ENCODE peak calls at places on chromosomes 2 and 18, in six cellular contexts. N is H7, D is substantia nigra, S is occipital lobe, A is epithelial cell of esophagus, T is anterior cingulate cortex. L is an unnamed sample.

GRCh38 chr2:235080108-235080507 is 128.3 kb downstream of the SH3BP4 start:
- DNase-seq in N (no peak), D (no peak), S (no peak), A (peak), T (no peak), L (no peak)

GRCh38 chr2:2507471-2507997 is 176.5 kb upstream of the MYT1L start:
- DNase-seq in N (peak), D (no peak), S (no peak), A (no peak), T (no peak), L (no peak)

GRCh38 chr18:43129946-43130523 is 14.6 kb upstream of the RIT2 start:
- DNase-seq in N (no peak), D (no peak), S (no peak), A (no peak), T (no peak), L (peak)

GRCh38 chr2:2321250-2321545 is 9.9 kb downstream of the MYT1L start:
- DNase-seq in N (no peak), D (no peak), S (no peak), A (no peak), T (no peak), L (no peak)

GRCh38 chr2:230330206-230330605 is 3.2 kb downstream of the SP140L start:
- DNase-seq in N (no peak), D (no peak), S (no peak), A (no peak), T (no peak), L (no peak)

GRCh38 chr18:24616638-24617037 is 156.2 kb downstream of the HRH4 start:
- DNase-seq in N (no peak), D (no peak), S (no peak), A (no peak), T (no peak), L (no peak)

GRCh38 chr2:205372141-205372540 is 310.2 kb upstream of the NRP2 start:
- DNase-seq in N (no peak), D (no peak), S (no peak), A (no peak), T (no peak), L (no peak)

GRCh38 chr2:10412380-10412779 is 35.7 kb downstream of the ODC1 start:
- DNase-seq in N (peak), D (no peak), S (no peak), A (peak), T (no peak), L (no peak)

GRCh38 chr2:162317910-162318279 is 589 bp downstream of the IFIH1 start:
- DNase-seq in N (peak), D (no peak), S (no peak), A (peak), T (no peak), L (no peak)

GRCh38 chr18:5461056-5461455 is 82.7 kb downstream of the EPB41L3 start:
- DNase-seq in N (no peak), D (no peak), S (no peak), A (no peak), T (no peak), L (no peak)

GRCh38 chr18:46324556-46324955 is 220.4 kb downstream of the HAUS1 start:
- DNase-seq in N (peak), D (no peak), S (no peak), A (peak), T (no peak), L (no peak)

GRCh38 chr2:31475692-31476091 is 61.1 kb upstream of the XDH start:
- DNase-seq in N (no peak), D (no peak), S (no peak), A (peak), T (no peak), L (no peak)

GRCh38 chr2:85111819-85112281 is 21.3 kb upstream of the TCF7L1 start:
- DNase-seq in N (no peak), D (no peak), S (no peak), A (peak), T (no peak), L (no peak)

GRCh38 chr18:61108706-61109105 is 224.5 kb upstream of the CDH20 start:
- DNase-seq in N (no peak), D (no peak), S (no peak), A (no peak), T (no peak), L (no peak)

GRCh38 chr18:63887424-63887823 is at the start of gene SERPINB2:
- DNase-seq in N (no peak), D (no peak), S (no peak), A (peak), T (no peak), L (no peak)

GRCh38 chr2:12177052-12177994 is 430.9 kb downstream of the LPIN1 start:
- DNase-seq in N (no peak), D (no peak), S (no peak), A (peak), T (no peak), L (no peak)

GRCh38 chr18:71398530-71398929 is 1109.7 kb downstream of the SOCS6 start:
- DNase-seq in N (peak), D (peak), S (no peak), A (no peak), T (peak), L (peak)

GRCh38 chr2:199602271-199602895 is 144.6 kb upstream of the SATB2 start:
- DNase-seq in N (peak), D (no peak), S (no peak), A (peak), T (peak), L (no peak)

GRCh38 chr2:180125245-180125962 is 118.3 kb upstream of the CWC22 start:
- DNase-seq in N (peak), D (peak), S (peak), A (peak), T (peak), L (peak)

GRCh38 chr2:235497096-235497495 is 3.3 kb downstream of the AGAP1 start:
- DNase-seq in N (no peak), D (peak), S (no peak), A (no peak), T (peak), L (peak)

GRCh38 chr2:1518501-1518821 is 105.2 kb downstream of the TPO start:
- DNase-seq in N (no peak), D (no peak), S (no peak), A (no peak), T (no peak), L (no peak)

GRCh38 chr2:23926289-23926749 is 604 bp downstream of the ATAD2B start:
- DNase-seq in N (peak), D (no peak), S (peak), A (peak), T (peak), L (no peak)

GRCh38 chr2:14615701-14616100 is 16.8 kb upstream of the LRATD1 start:
- DNase-seq in N (no peak), D (no peak), S (no peak), A (no peak), T (no peak), L (no peak)

GRCh38 chr2:237459741-237460174 is 27.3 kb upstream of the MLPH start:
- DNase-seq in N (no peak), D (no peak), S (no peak), A (peak), T (no peak), L (no peak)

GRCh38 chr2:47554311-47554905 is 151.5 kb downstream of the MSH2 start:
- DNase-seq in N (no peak), D (no peak), S (no peak), A (no peak), T (no peak), L (no peak)

GRCh38 chr2:166628478-166629136 is 134.6 kb upstream of the SCN7A start:
- DNase-seq in N (peak), D (no peak), S (no peak), A (peak), T (no peak), L (no peak)

GRCh38 chr2:165587335-165587938 is 117.9 kb downstream of the CSRNP3 start:
- DNase-seq in N (no peak), D (no peak), S (no peak), A (no peak), T (no peak), L (no peak)

GRCh38 chr2:219335373-219335786 is 2.8 kb upstream of the RESP18 start:
- DNase-seq in N (no peak), D (no peak), S (no peak), A (peak), T (no peak), L (no peak)

GRCh38 chr2:150136901-150137300 is 350.6 kb downstream of the RND3 start:
- DNase-seq in N (no peak), D (no peak), S (no peak), A (peak), T (no peak), L (no peak)

GRCh38 chr2:232539298-232540231 is at the start of gene CHRNG:
- DNase-seq in N (peak), D (no peak), S (no peak), A (no peak), T (no peak), L (no peak)

GRCh38 chr2:46252891-46253659 is 44.1 kb upstream of the EPAS1 start:
- DNase-seq in N (no peak), D (no peak), S (no peak), A (peak), T (no peak), L (no peak)

GRCh38 chr2:9331704-9332103 is 91.6 kb downstream of the ITGB1BP1 start:
- DNase-seq in N (peak), D (no peak), S (no peak), A (no peak), T (no peak), L (no peak)

GRCh38 chr2:56118474-56118873 is 65.3 kb upstream of the CCDC85A start:
- DNase-seq in N (no peak), D (no peak), S (no peak), A (no peak), T (no peak), L (no peak)

GRCh38 chr18:40529478-40529877 is 1425.6 kb upstream of the PIK3C3 start:
- DNase-seq in N (no peak), D (no peak), S (no peak), A (peak), T (no peak), L (no peak)

GRCh38 chr2:181153886-181154285 is 173.5 kb downstream of the UBE2E3 start:
- DNase-seq in N (no peak), D (no peak), S (no peak), A (no peak), T (no peak), L (no peak)

GRCh38 chr2:15798716-15799431 is 141.5 kb upstream of the MYCN start:
- DNase-seq in N (no peak), D (no peak), S (no peak), A (no peak), T (no peak), L (no peak)